ENCODE peak calls at places on chromosomes 6 and 20, in five cellular contexts. One of them, this sample, is unnamed.

GRCh38 chr20:11193241-11193640 is 519.4 kb upstream of the JAG1 start:
- DNase-seq in body of pancreas: no peak
- DNase-seq in uterus: no peak
- DNase-seq in Peyer's patch: no peak
- DNase-seq in spleen: no peak
- DNase-seq in this sample: no peak

GRCh38 chr6:136582702-136583471 is 32.7 kb upstream of the MAP7 start:
- DNase-seq in body of pancreas: no peak
- DNase-seq in uterus: no peak
- DNase-seq in Peyer's patch: no peak
- DNase-seq in spleen: no peak
- DNase-seq in this sample: no peak

GRCh38 chr6:75386050-75386770 is 101.6 kb upstream of the TMEM30A start:
- DNase-seq in body of pancreas: no peak
- DNase-seq in uterus: no peak
- DNase-seq in Peyer's patch: no peak
- DNase-seq in spleen: no peak
- DNase-seq in this sample: no peak

GRCh38 chr6:26170951-26171841 is 84.0 kb downstream of the HFE start:
- DNase-seq in body of pancreas: no peak
- DNase-seq in uterus: no peak
- DNase-seq in Peyer's patch: no peak
- DNase-seq in spleen: no peak
- DNase-seq in this sample: no peak

GRCh38 chr20:46126440-46127056 is 8.4 kb downstream of the CD40 start:
- DNase-seq in body of pancreas: no peak
- DNase-seq in uterus: no peak
- DNase-seq in Peyer's patch: no peak
- DNase-seq in spleen: no peak
- DNase-seq in this sample: peak

GRCh38 chr6:151675746-151676459 is 131.6 kb upstream of the ESR1 start:
- DNase-seq in body of pancreas: peak
- DNase-seq in uterus: no peak
- DNase-seq in Peyer's patch: peak
- DNase-seq in spleen: peak
- DNase-seq in this sample: no peak

GRCh38 chr20:3010985-3011723 is 32.3 kb upstream of the GNRH2 start:
- DNase-seq in body of pancreas: no peak
- DNase-seq in uterus: no peak
- DNase-seq in Peyer's patch: no peak
- DNase-seq in spleen: no peak
- DNase-seq in this sample: no peak

GRCh38 chr6:108862479-108863191 is 14.4 kb downstream of the ARMC2 start:
- DNase-seq in body of pancreas: no peak
- DNase-seq in uterus: no peak
- DNase-seq in Peyer's patch: no peak
- DNase-seq in spleen: peak
- DNase-seq in this sample: no peak

GRCh38 chr20:47521059-47521808 is 19.5 kb downstream of the NCOA3 start:
- DNase-seq in body of pancreas: no peak
- DNase-seq in uterus: no peak
- DNase-seq in Peyer's patch: no peak
- DNase-seq in spleen: no peak
- DNase-seq in this sample: no peak

GRCh38 chr6:98124176-98124575 is 710.2 kb upstream of the POU3F2 start:
- DNase-seq in body of pancreas: no peak
- DNase-seq in uterus: no peak
- DNase-seq in Peyer's patch: no peak
- DNase-seq in spleen: no peak
- DNase-seq in this sample: no peak

GRCh38 chr6:90887764-90888163 is 300.9 kb upstream of the MAP3K7 start:
- DNase-seq in body of pancreas: no peak
- DNase-seq in uterus: no peak
- DNase-seq in Peyer's patch: no peak
- DNase-seq in spleen: no peak
- DNase-seq in this sample: no peak

GRCh38 chr20:62211769-62212288 is 8.2 kb downstream of the HRH3 start:
- DNase-seq in body of pancreas: no peak
- DNase-seq in uterus: no peak
- DNase-seq in Peyer's patch: no peak
- DNase-seq in spleen: no peak
- DNase-seq in this sample: no peak

GRCh38 chr6:137334094-137334493 is 114.9 kb upstream of the IFNGR1 start:
- DNase-seq in body of pancreas: no peak
- DNase-seq in uterus: no peak
- DNase-seq in Peyer's patch: no peak
- DNase-seq in spleen: no peak
- DNase-seq in this sample: no peak

GRCh38 chr6:57822896-57823358 is 505.5 kb downstream of the PRIM2 start:
- DNase-seq in body of pancreas: no peak
- DNase-seq in uterus: no peak
- DNase-seq in Peyer's patch: no peak
- DNase-seq in spleen: no peak
- DNase-seq in this sample: no peak

GRCh38 chr6:158798311-158798710 is 20.9 kb downstream of the EZR start:
- DNase-seq in body of pancreas: no peak
- DNase-seq in uterus: no peak
- DNase-seq in Peyer's patch: peak
- DNase-seq in spleen: peak
- DNase-seq in this sample: no peak

GRCh38 chr6:121236984-121237383 is 97.3 kb downstream of the TBC1D32 start:
- DNase-seq in body of pancreas: no peak
- DNase-seq in uterus: no peak
- DNase-seq in Peyer's patch: no peak
- DNase-seq in spleen: no peak
- DNase-seq in this sample: no peak

GRCh38 chr20:19427480-19427879 is 215.0 kb downstream of the SLC24A3 start:
- DNase-seq in body of pancreas: no peak
- DNase-seq in uterus: no peak
- DNase-seq in Peyer's patch: no peak
- DNase-seq in spleen: no peak
- DNase-seq in this sample: no peak

GRCh38 chr6:9614778-9615177 is 800.1 kb downstream of the TFAP2A start:
- DNase-seq in body of pancreas: no peak
- DNase-seq in uterus: no peak
- DNase-seq in Peyer's patch: no peak
- DNase-seq in spleen: no peak
- DNase-seq in this sample: no peak

GRCh38 chr20:50152394-50153152 is 950 bp downstream of the PEDS1 start:
- DNase-seq in body of pancreas: no peak
- DNase-seq in uterus: no peak
- DNase-seq in Peyer's patch: no peak
- DNase-seq in spleen: no peak
- DNase-seq in this sample: no peak

GRCh38 chr20:15236812-15237211 is 899.4 kb upstream of the FLRT3 start:
- DNase-seq in body of pancreas: peak
- DNase-seq in uterus: no peak
- DNase-seq in Peyer's patch: no peak
- DNase-seq in spleen: no peak
- DNase-seq in this sample: no peak

GRCh38 chr6:35907750-35908149 is 13.1 kb downstream of the SRPK1 start:
- DNase-seq in body of pancreas: no peak
- DNase-seq in uterus: no peak
- DNase-seq in Peyer's patch: no peak
- DNase-seq in spleen: no peak
- DNase-seq in this sample: no peak

GRCh38 chr6:15969236-15969778 is 159.6 kb upstream of the MYLIP start:
- DNase-seq in body of pancreas: no peak
- DNase-seq in uterus: no peak
- DNase-seq in Peyer's patch: no peak
- DNase-seq in spleen: no peak
- DNase-seq in this sample: no peak

GRCh38 chr6:16494781-16495180 is 256.4 kb downstream of the GMPR start:
- DNase-seq in body of pancreas: no peak
- DNase-seq in uterus: no peak
- DNase-seq in Peyer's patch: no peak
- DNase-seq in spleen: no peak
- DNase-seq in this sample: no peak

GRCh38 chr20:20741067-20742045 is 28.9 kb upstream of the RALGAPA2 start:
- DNase-seq in body of pancreas: no peak
- DNase-seq in uterus: no peak
- DNase-seq in Peyer's patch: no peak
- DNase-seq in spleen: no peak
- DNase-seq in this sample: no peak

GRCh38 chr6:151773382-151773781 is 34.1 kb upstream of the ESR1 start:
- DNase-seq in body of pancreas: no peak
- DNase-seq in uterus: no peak
- DNase-seq in Peyer's patch: no peak
- DNase-seq in spleen: no peak
- DNase-seq in this sample: no peak

GRCh38 chr6:124260337-124260736 is 456.7 kb downstream of the NKAIN2 start:
- DNase-seq in body of pancreas: no peak
- DNase-seq in uterus: no peak
- DNase-seq in Peyer's patch: no peak
- DNase-seq in spleen: no peak
- DNase-seq in this sample: no peak

GRCh38 chr6:135163440-135163738 is 17.7 kb upstream of the MYB start:
- DNase-seq in body of pancreas: no peak
- DNase-seq in uterus: no peak
- DNase-seq in Peyer's patch: no peak
- DNase-seq in spleen: no peak
- DNase-seq in this sample: no peak

GRCh38 chr6:37607949-37608348 is 89.7 kb downstream of the MDGA1 start:
- DNase-seq in body of pancreas: no peak
- DNase-seq in uterus: no peak
- DNase-seq in Peyer's patch: no peak
- DNase-seq in spleen: no peak
- DNase-seq in this sample: no peak

GRCh38 chr6:17987576-17988421 is at the start of gene KIF13A:
- DNase-seq in body of pancreas: peak
- DNase-seq in uterus: peak
- DNase-seq in Peyer's patch: peak
- DNase-seq in spleen: peak
- DNase-seq in this sample: peak

GRCh38 chr6:27871919-27872633 is 40.1 kb downstream of the OR2B2 start:
- DNase-seq in body of pancreas: peak
- DNase-seq in uterus: peak
- DNase-seq in Peyer's patch: peak
- DNase-seq in spleen: peak
- DNase-seq in this sample: peak
- TF ChIP-seq POLR2A in body of pancreas: peak
- TF ChIP-seq POLR2A in uterus: peak
- TF ChIP-seq POLR2A in Peyer's patch: peak
- TF ChIP-seq POLR2A in spleen: peak
- TF ChIP-seq POLR2A in this sample: no peak

GRCh38 chr20:17227669-17228623 is 1.1 kb downstream of the PCSK2 start:
- DNase-seq in body of pancreas: no peak
- DNase-seq in uterus: no peak
- DNase-seq in Peyer's patch: no peak
- DNase-seq in spleen: no peak
- DNase-seq in this sample: no peak
- H3K4me3 ChIP-seq in body of pancreas: no peak
- H3K4me3 ChIP-seq in uterus: no peak
- H3K4me3 ChIP-seq in Peyer's patch: no peak
- H3K4me3 ChIP-seq in spleen: no peak
- H3K4me3 ChIP-seq in this sample: no peak

GRCh38 chr20:63656451-63656850 is 1.7 kb upstream of the RTEL1 start:
- DNase-seq in body of pancreas: no peak
- DNase-seq in uterus: no peak
- DNase-seq in Peyer's patch: no peak
- DNase-seq in spleen: no peak
- DNase-seq in this sample: no peak

GRCh38 chr20:63659370-63659769 is 1.3 kb downstream of the RTEL1 start:
- DNase-seq in body of pancreas: no peak
- DNase-seq in uterus: no peak
- DNase-seq in Peyer's patch: no peak
- DNase-seq in spleen: peak
- DNase-seq in this sample: no peak

GRCh38 chr20:63658749-63659187 is 656 bp downstream of the RTEL1 start:
- DNase-seq in body of pancreas: no peak
- DNase-seq in uterus: no peak
- DNase-seq in Peyer's patch: no peak
- DNase-seq in spleen: peak
- DNase-seq in this sample: no peak

GRCh38 chr20:63657260-63657936 is 714 bp upstream of the RTEL1 start:
- DNase-seq in body of pancreas: no peak
- DNase-seq in uterus: no peak
- DNase-seq in Peyer's patch: no peak
- DNase-seq in spleen: peak
- DNase-seq in this sample: no peak

DNA sequence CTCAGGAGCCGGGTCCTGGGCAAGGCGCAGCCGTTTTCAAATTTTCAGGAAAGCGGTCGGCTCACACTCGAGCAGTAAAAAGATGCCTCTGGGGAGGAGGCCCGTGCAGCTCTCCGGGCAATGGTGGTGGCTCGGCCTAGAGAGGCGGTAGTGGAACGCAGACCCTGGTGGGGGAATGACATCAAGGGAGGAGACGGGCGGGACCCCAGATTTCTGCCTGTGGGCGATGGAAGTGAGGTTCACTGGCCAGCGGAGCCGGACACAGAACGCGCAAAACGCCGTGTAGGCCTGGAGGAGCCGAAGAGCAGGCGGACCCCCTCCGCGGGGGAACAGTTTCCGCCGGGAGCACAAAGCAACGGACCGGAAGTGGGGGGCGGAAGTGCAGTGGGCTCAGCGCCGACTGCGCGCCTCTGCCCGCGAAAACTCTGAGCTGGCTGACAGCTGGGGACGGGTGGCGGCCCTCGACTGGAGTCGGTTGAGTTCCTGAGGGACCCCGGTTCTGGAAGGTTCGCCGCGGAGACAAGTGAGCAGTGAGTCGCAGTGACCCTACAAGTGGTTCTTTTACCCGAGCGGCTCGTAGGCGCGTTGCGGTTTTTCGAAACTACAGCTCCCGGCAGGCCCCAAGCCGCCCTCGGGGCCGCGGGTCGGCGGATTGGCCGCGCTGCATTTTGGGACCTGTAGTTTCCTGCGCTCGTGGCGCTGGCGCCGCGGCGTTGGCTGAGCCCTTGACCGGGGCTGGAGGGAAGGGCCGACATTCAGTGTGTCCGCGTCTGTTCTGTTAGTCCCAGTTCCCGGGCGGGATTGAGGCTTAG is at the start of gene RTEL1:
- DNase-seq in body of pancreas: peak
- DNase-seq in uterus: peak
- DNase-seq in Peyer's patch: peak
- DNase-seq in spleen: peak
- DNase-seq in this sample: peak
- TF ChIP-seq POLR2A in body of pancreas: peak
- TF ChIP-seq POLR2A in uterus: no peak
- TF ChIP-seq POLR2A in Peyer's patch: peak
- TF ChIP-seq POLR2A in spleen: no peak
- TF ChIP-seq POLR2A in this sample: no peak

GRCh38 chr6:21915707-21916399 is 322.3 kb downstream of the SOX4 start:
- DNase-seq in body of pancreas: no peak
- DNase-seq in uterus: no peak
- DNase-seq in Peyer's patch: no peak
- DNase-seq in spleen: no peak
- DNase-seq in this sample: no peak
- H3K4me3 ChIP-seq in body of pancreas: no peak
- H3K4me3 ChIP-seq in uterus: no peak
- H3K4me3 ChIP-seq in Peyer's patch: no peak
- H3K4me3 ChIP-seq in spleen: no peak
- H3K4me3 ChIP-seq in this sample: no peak

GRCh38 chr6:33028220-33028849 is 18.9 kb upstream of the HLA-DOA start:
- DNase-seq in body of pancreas: no peak
- DNase-seq in uterus: no peak
- DNase-seq in Peyer's patch: no peak
- DNase-seq in spleen: no peak
- DNase-seq in this sample: no peak
- TF ChIP-seq POLR2A in body of pancreas: no peak
- TF ChIP-seq POLR2A in uterus: no peak
- TF ChIP-seq POLR2A in Peyer's patch: no peak
- TF ChIP-seq POLR2A in spleen: no peak
- TF ChIP-seq POLR2A in this sample: no peak